ENCODE peak calls at places on chromosomes 7 and 10, in eight cellular contexts. One of them, this sample, is unnamed.

GRCh38 chr7:144391823-144392255 is 11.7 kb downstream of the NOBOX start:
- DNase-seq in adrenal gland: peak; percentile 27
- DNase-seq in mammary epithelial cell: peak; percentile 35
- DNase-seq in WERI-Rb-1: no peak
- DNase-seq in SJSA1: peak; percentile 18
- DNase-seq in cardiac muscle cell: peak; percentile 79
- DNase-seq in upper lobe of right lung: no peak
- DNase-seq in colonic mucosa: no peak
- DNase-seq in this sample: no peak

GRCh38 chr10:3763852-3764625 is 21.0 kb downstream of the KLF6 start:
- DNase-seq in mammary epithelial cell: peak; percentile 95
- DNase-seq in upper lobe of right lung: no peak
- DNase-seq in adrenal gland: no peak
- DNase-seq in colonic mucosa: no peak
- DNase-seq in cardiac muscle cell: peak; percentile 54
- DNase-seq in WERI-Rb-1: no peak
- DNase-seq in SJSA1: no peak
- DNase-seq in this sample: no peak

GRCh38 chr10:34029455-34029854 is 695.0 kb upstream of the NRP1 start:
- DNase-seq in WERI-Rb-1: no peak
- DNase-seq in colonic mucosa: no peak
- DNase-seq in adrenal gland: no peak
- DNase-seq in cardiac muscle cell: no peak
- DNase-seq in mammary epithelial cell: no peak
- DNase-seq in SJSA1: no peak
- DNase-seq in upper lobe of right lung: no peak
- DNase-seq in this sample: no peak

GRCh38 chr10:16429539-16429938 is 7.3 kb upstream of the PTER start:
- DNase-seq in colonic mucosa: no peak
- DNase-seq in mammary epithelial cell: no peak
- DNase-seq in cardiac muscle cell: no peak
- DNase-seq in SJSA1: no peak
- DNase-seq in WERI-Rb-1: no peak
- DNase-seq in upper lobe of right lung: no peak
- DNase-seq in adrenal gland: no peak
- DNase-seq in this sample: no peak

GRCh38 chr7:19307554-19307953 is 162.3 kb upstream of the FERD3L start:
- DNase-seq in adrenal gland: no peak
- DNase-seq in SJSA1: no peak
- DNase-seq in colonic mucosa: no peak
- DNase-seq in mammary epithelial cell: no peak
- DNase-seq in upper lobe of right lung: no peak
- DNase-seq in cardiac muscle cell: no peak
- DNase-seq in WERI-Rb-1: no peak
- DNase-seq in this sample: no peak

GRCh38 chr10:14879055-14879800 is 562 bp downstream of the SUV39H2 start:
- DNase-seq in SJSA1: no peak
- DNase-seq in WERI-Rb-1: no peak
- DNase-seq in mammary epithelial cell: no peak
- DNase-seq in colonic mucosa: peak; percentile 41
- DNase-seq in upper lobe of right lung: no peak
- DNase-seq in cardiac muscle cell: peak; percentile 26
- DNase-seq in adrenal gland: peak; percentile 28
- DNase-seq in this sample: no peak

GRCh38 chr7:22576941-22577927 is 77.2 kb upstream of the STEAP1B start:
- DNase-seq in cardiac muscle cell: peak; percentile 99
- DNase-seq in adrenal gland: peak; percentile 60
- DNase-seq in SJSA1: no peak
- DNase-seq in upper lobe of right lung: no peak
- DNase-seq in colonic mucosa: peak; percentile 24
- DNase-seq in mammary epithelial cell: peak; percentile 87
- DNase-seq in WERI-Rb-1: no peak
- DNase-seq in this sample: no peak

GRCh38 chr7:121755286-121755685 is 117.7 kb upstream of the PTPRZ1 start:
- DNase-seq in SJSA1: no peak
- DNase-seq in mammary epithelial cell: no peak
- DNase-seq in upper lobe of right lung: no peak
- DNase-seq in cardiac muscle cell: peak; percentile 2
- DNase-seq in adrenal gland: no peak
- DNase-seq in colonic mucosa: no peak
- DNase-seq in WERI-Rb-1: no peak
- DNase-seq in this sample: no peak

GRCh38 chr10:70328987-70329386 is 45.2 kb upstream of the NPFFR1 start:
- DNase-seq in WERI-Rb-1: no peak
- DNase-seq in SJSA1: no peak
- DNase-seq in adrenal gland: no peak
- DNase-seq in mammary epithelial cell: peak; percentile 35
- DNase-seq in upper lobe of right lung: no peak
- DNase-seq in colonic mucosa: no peak
- DNase-seq in cardiac muscle cell: peak; percentile 9
- DNase-seq in this sample: no peak

GRCh38 chr7:115356139-115356746 is 434.3 kb downstream of the MDFIC start:
- DNase-seq in adrenal gland: peak; percentile 1
- DNase-seq in SJSA1: no peak
- DNase-seq in colonic mucosa: no peak
- DNase-seq in WERI-Rb-1: no peak
- DNase-seq in upper lobe of right lung: no peak
- DNase-seq in mammary epithelial cell: no peak
- DNase-seq in cardiac muscle cell: peak; percentile 51
- DNase-seq in this sample: no peak

GRCh38 chr7:98949336-98950044 is 71.2 kb downstream of the TRRAP start:
- DNase-seq in adrenal gland: no peak
- DNase-seq in SJSA1: no peak
- DNase-seq in cardiac muscle cell: no peak
- DNase-seq in colonic mucosa: no peak
- DNase-seq in upper lobe of right lung: no peak
- DNase-seq in mammary epithelial cell: no peak
- DNase-seq in WERI-Rb-1: no peak
- DNase-seq in this sample: no peak

GRCh38 chr7:19112290-19113000 is 5.0 kb downstream of the TWIST1 start:
- DNase-seq in adrenal gland: no peak
- DNase-seq in mammary epithelial cell: no peak
- DNase-seq in SJSA1: peak; percentile 85
- DNase-seq in WERI-Rb-1: no peak
- DNase-seq in cardiac muscle cell: peak; percentile 78
- DNase-seq in colonic mucosa: no peak
- DNase-seq in upper lobe of right lung: no peak
- DNase-seq in this sample: no peak

GRCh38 chr10:135601-136464 is 578 bp downstream of the ZMYND11 start:
- DNase-seq in SJSA1: peak; percentile 71
- DNase-seq in adrenal gland: peak; percentile 84
- DNase-seq in upper lobe of right lung: peak; percentile 87
- DNase-seq in colonic mucosa: peak; percentile 70
- DNase-seq in WERI-Rb-1: peak; percentile 40
- DNase-seq in cardiac muscle cell: peak; percentile 59
- DNase-seq in mammary epithelial cell: peak; percentile 53
- DNase-seq in this sample: peak; percentile 92

GRCh38 chr10:30036811-30037210 is 22.6 kb downstream of the JCAD start:
- DNase-seq in colonic mucosa: no peak
- DNase-seq in adrenal gland: no peak
- DNase-seq in upper lobe of right lung: no peak
- DNase-seq in mammary epithelial cell: no peak
- DNase-seq in cardiac muscle cell: no peak
- DNase-seq in WERI-Rb-1: no peak
- DNase-seq in SJSA1: no peak
- DNase-seq in this sample: no peak

GRCh38 chr10:42963302-42963701 is 113.6 kb upstream of the RET start:
- DNase-seq in adrenal gland: no peak
- DNase-seq in mammary epithelial cell: no peak
- DNase-seq in WERI-Rb-1: no peak
- DNase-seq in colonic mucosa: peak; percentile 7
- DNase-seq in cardiac muscle cell: no peak
- DNase-seq in SJSA1: no peak
- DNase-seq in upper lobe of right lung: peak; percentile 60
- DNase-seq in this sample: peak; percentile 86

GRCh38 chr10:8768854-8769253 is 714.4 kb downstream of the GATA3 start:
- DNase-seq in mammary epithelial cell: no peak
- DNase-seq in adrenal gland: no peak
- DNase-seq in cardiac muscle cell: no peak
- DNase-seq in colonic mucosa: no peak
- DNase-seq in upper lobe of right lung: no peak
- DNase-seq in WERI-Rb-1: no peak
- DNase-seq in SJSA1: no peak
- DNase-seq in this sample: no peak

GRCh38 chr7:70346844-70347462 is 748.7 kb downstream of the AUTS2 start:
- DNase-seq in mammary epithelial cell: no peak
- DNase-seq in adrenal gland: no peak
- DNase-seq in WERI-Rb-1: no peak
- DNase-seq in SJSA1: no peak
- DNase-seq in cardiac muscle cell: no peak
- DNase-seq in colonic mucosa: no peak
- DNase-seq in upper lobe of right lung: no peak
- DNase-seq in this sample: no peak

GRCh38 chr7:101990811-101991418 is 173.5 kb downstream of the CUX1 start:
- DNase-seq in adrenal gland: no peak
- DNase-seq in upper lobe of right lung: no peak
- DNase-seq in WERI-Rb-1: no peak
- DNase-seq in SJSA1: no peak
- DNase-seq in colonic mucosa: no peak
- DNase-seq in mammary epithelial cell: no peak
- DNase-seq in cardiac muscle cell: no peak
- DNase-seq in this sample: no peak

GRCh38 chr7:47282790-47283496 is 299.0 kb downstream of the TNS3 start:
- DNase-seq in adrenal gland: no peak
- DNase-seq in cardiac muscle cell: no peak
- DNase-seq in mammary epithelial cell: no peak
- DNase-seq in WERI-Rb-1: no peak
- DNase-seq in colonic mucosa: peak; percentile 14
- DNase-seq in SJSA1: no peak
- DNase-seq in upper lobe of right lung: no peak
- DNase-seq in this sample: no peak

GRCh38 chr7:75914655-75915415 is at the start of gene POR:
- DNase-seq in mammary epithelial cell: peak; percentile 94
- DNase-seq in SJSA1: peak; percentile 97
- DNase-seq in upper lobe of right lung: peak; percentile 97
- DNase-seq in WERI-Rb-1: peak; percentile 92
- DNase-seq in colonic mucosa: peak; percentile 97
- DNase-seq in adrenal gland: peak; percentile 96
- DNase-seq in cardiac muscle cell: peak; percentile 96
- DNase-seq in this sample: peak; percentile 98

GRCh38 chr7:75916685-75917634 is 2.0 kb downstream of the POR start:
- DNase-seq in colonic mucosa: no peak
- DNase-seq in SJSA1: no peak
- DNase-seq in adrenal gland: peak; percentile 52
- DNase-seq in upper lobe of right lung: no peak
- DNase-seq in mammary epithelial cell: no peak
- DNase-seq in WERI-Rb-1: no peak
- DNase-seq in cardiac muscle cell: no peak
- DNase-seq in this sample: no peak

GRCh38 chr7:75915416-75916156 is 631 bp downstream of the POR start:
- DNase-seq in WERI-Rb-1: no peak
- DNase-seq in cardiac muscle cell: peak; percentile 50
- DNase-seq in colonic mucosa: peak; percentile 41
- DNase-seq in adrenal gland: peak; percentile 67
- DNase-seq in SJSA1: peak; percentile 45
- DNase-seq in mammary epithelial cell: no peak
- DNase-seq in upper lobe of right lung: no peak
- DNase-seq in this sample: no peak

GRCh38 chr7:75914169-75914654 is 743 bp upstream of the POR start:
- DNase-seq in cardiac muscle cell: no peak
- DNase-seq in colonic mucosa: peak; percentile 22
- DNase-seq in WERI-Rb-1: no peak
- DNase-seq in SJSA1: no peak
- DNase-seq in upper lobe of right lung: no peak
- DNase-seq in adrenal gland: peak; percentile 46
- DNase-seq in mammary epithelial cell: no peak
- DNase-seq in this sample: no peak

DNA sequence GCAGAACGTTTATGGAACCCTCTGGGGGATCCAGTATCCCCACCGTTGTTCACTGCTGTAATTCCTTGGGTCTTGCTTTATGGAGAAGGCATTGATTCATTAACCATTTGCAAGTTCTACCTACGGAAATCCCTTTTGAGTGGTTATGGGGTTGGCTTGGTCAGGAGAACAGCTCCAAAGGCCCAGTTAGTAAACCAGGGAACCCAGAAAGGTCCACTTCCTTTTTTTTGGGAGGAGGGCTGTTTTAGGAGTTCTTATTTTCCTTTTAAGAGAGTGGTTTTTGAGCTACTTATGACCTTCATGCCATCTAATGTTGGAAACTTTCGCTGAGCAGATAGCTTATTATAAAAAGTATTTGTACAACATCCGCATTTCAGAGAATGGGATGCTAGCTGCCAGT is 1.3 kb downstream of the POR start:
- DNase-seq in SJSA1: no peak
- DNase-seq in colonic mucosa: no peak
- DNase-seq in cardiac muscle cell: no peak
- DNase-seq in WERI-Rb-1: no peak
- DNase-seq in adrenal gland: no peak
- DNase-seq in upper lobe of right lung: no peak
- DNase-seq in mammary epithelial cell: no peak
- DNase-seq in this sample: no peak
- H3K4me3 ChIP-seq in SJSA1: peak overlapping the region; percentile 87
- H3K4me3 ChIP-seq in colonic mucosa: peak overlapping the region; percentile 93
- H3K4me3 ChIP-seq in cardiac muscle cell: peak overlapping the region; percentile 72
- H3K4me3 ChIP-seq in WERI-Rb-1: no peak overlapping the region
- H3K4me3 ChIP-seq in adrenal gland: peak overlapping the region; percentile 84
- H3K4me3 ChIP-seq in upper lobe of right lung: peak overlapping the region; percentile 98
- H3K4me3 ChIP-seq in mammary epithelial cell: peak overlapping the region; percentile 64
- H3K4me3 ChIP-seq in this sample: peak overlapping the region; percentile 98

GRCh38 chr10:129417164-129417563 is 49.9 kb upstream of the MGMT start:
- DNase-seq in colonic mucosa: peak; percentile 16
- DNase-seq in cardiac muscle cell: peak; percentile 7
- DNase-seq in WERI-Rb-1: no peak
- DNase-seq in SJSA1: no peak
- DNase-seq in adrenal gland: no peak
- DNase-seq in mammary epithelial cell: no peak
- DNase-seq in upper lobe of right lung: no peak
- DNase-seq in this sample: no peak
- H3K27ac ChIP-seq in colonic mucosa: no peak overlapping the region
- H3K27ac ChIP-seq in cardiac muscle cell: no peak overlapping the region
- H3K27ac ChIP-seq in WERI-Rb-1: no peak overlapping the region
- H3K27ac ChIP-seq in SJSA1: no peak overlapping the region
- H3K27ac ChIP-seq in adrenal gland: no peak overlapping the region
- H3K27ac ChIP-seq in mammary epithelial cell: no peak overlapping the region
- H3K27ac ChIP-seq in upper lobe of right lung: no peak overlapping the region
- H3K27ac ChIP-seq in this sample: no peak overlapping the region

DNA sequence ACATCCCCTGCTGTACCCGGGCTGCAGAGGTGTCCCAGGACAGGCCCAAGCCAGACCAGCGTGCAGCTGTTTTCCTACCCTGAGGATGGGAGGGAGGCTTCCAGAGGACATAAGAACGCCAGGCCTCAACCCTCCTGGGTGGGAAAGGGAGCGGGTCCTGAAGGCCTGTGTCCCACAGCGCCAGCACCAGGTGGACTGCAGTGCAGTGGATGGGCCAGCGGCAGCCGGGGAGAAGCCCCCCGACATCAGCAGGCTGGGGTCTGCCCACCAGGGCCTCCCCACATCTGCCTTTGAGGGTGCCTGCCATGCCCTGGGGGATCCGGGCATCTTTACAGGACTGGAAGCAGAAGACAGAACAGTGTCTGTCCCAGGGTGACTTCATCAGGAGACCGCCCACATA is 22.8 kb upstream of the ZNF716 start:
- DNase-seq in colonic mucosa: no peak
- DNase-seq in cardiac muscle cell: no peak
- DNase-seq in SJSA1: no peak
- DNase-seq in adrenal gland: no peak
- DNase-seq in upper lobe of right lung: no peak
- DNase-seq in mammary epithelial cell: no peak
- DNase-seq in WERI-Rb-1: no peak
- DNase-seq in this sample: no peak
- H3K9me3 ChIP-seq in colonic mucosa: no peaks in the 10 kb centered on the region
- H3K9me3 ChIP-seq in cardiac muscle cell: no peaks in the 10 kb centered on the region
- H3K9me3 ChIP-seq in SJSA1: peaks cover 7% of the 10 kb centered on the region
- H3K9me3 ChIP-seq in adrenal gland: no peaks in the 10 kb centered on the region
- H3K9me3 ChIP-seq in upper lobe of right lung: no peaks in the 10 kb centered on the region
- H3K9me3 ChIP-seq in mammary epithelial cell: peaks cover 39% of the 10 kb centered on the region
- H3K9me3 ChIP-seq in WERI-Rb-1: peaks cover 10% of the 10 kb centered on the region
- H3K9me3 ChIP-seq in this sample: peaks cover 11% of the 10 kb centered on the region

GRCh38 chr7:159049266-159050025 is 95.2 kb downstream of the VIPR2 start:
- DNase-seq in SJSA1: no peak
- DNase-seq in WERI-Rb-1: no peak
- DNase-seq in upper lobe of right lung: peak; percentile 26
- DNase-seq in adrenal gland: no peak
- DNase-seq in mammary epithelial cell: no peak
- DNase-seq in cardiac muscle cell: no peak
- DNase-seq in colonic mucosa: peak; percentile 13
- DNase-seq in this sample: peak; percentile 87
- H3K4me3 ChIP-seq in SJSA1: no peak overlapping the region
- H3K4me3 ChIP-seq in WERI-Rb-1: no peak overlapping the region
- H3K4me3 ChIP-seq in upper lobe of right lung: no peak overlapping the region
- H3K4me3 ChIP-seq in adrenal gland: no peak overlapping the region
- H3K4me3 ChIP-seq in mammary epithelial cell: no peak overlapping the region
- H3K4me3 ChIP-seq in cardiac muscle cell: no peak overlapping the region
- H3K4me3 ChIP-seq in colonic mucosa: no peak overlapping the region
- H3K4me3 ChIP-seq in this sample: no peak overlapping the region

This sample was measured in esophagus muscularis mucosa.